ENCODE peak calls at places on chromosomes 3 and 15, in four cellular contexts. One of them, this sample, is unnamed.

GRCh38 chr3:45227131-45227819 is 1.2 kb upstream of the TMEM158 start:
- DNase-seq in sigmoid colon: no peak
- DNase-seq in NCI-H1930: no peak
- DNase-seq in activated CD8-positive, alpha-beta memory T cell treated with anti-CD3 and anti-CD28 coated beads, Interleukin-2, amount 10 ng/mL, durations not matched to agents 7 days and 5 days: no peak
- DNase-seq in this sample: no peak

GRCh38 chr3:38707730-38708129 is 58.2 kb upstream of the SCN5A start:
- DNase-seq in sigmoid colon: no peak
- DNase-seq in NCI-H1930: no peak
- DNase-seq in activated CD8-positive, alpha-beta memory T cell treated with anti-CD3 and anti-CD28 coated beads, Interleukin-2, amount 10 ng/mL, durations not matched to agents 7 days and 5 days: no peak
- DNase-seq in this sample: no peak

GRCh38 chr15:60520825-60521368 is 42.0 kb upstream of the ICE2 start:
- DNase-seq in sigmoid colon: no peak
- DNase-seq in activated CD8-positive, alpha-beta memory T cell treated with anti-CD3 and anti-CD28 coated beads, Interleukin-2, amount 10 ng/mL, durations not matched to agents 7 days and 5 days: peak
- DNase-seq in NCI-H1930: peak
- DNase-seq in this sample: peak

GRCh38 chr3:107307205-107307604 is 70.0 kb upstream of the CCDC54 start:
- DNase-seq in NCI-H1930: no peak
- DNase-seq in sigmoid colon: no peak
- DNase-seq in activated CD8-positive, alpha-beta memory T cell treated with anti-CD3 and anti-CD28 coated beads, Interleukin-2, amount 10 ng/mL, durations not matched to agents 7 days and 5 days: no peak
- DNase-seq in this sample: no peak

GRCh38 chr3:145952541-145952940 is 208.4 kb downstream of the PLOD2 start:
- DNase-seq in NCI-H1930: no peak
- DNase-seq in sigmoid colon: no peak
- DNase-seq in activated CD8-positive, alpha-beta memory T cell treated with anti-CD3 and anti-CD28 coated beads, Interleukin-2, amount 10 ng/mL, durations not matched to agents 7 days and 5 days: no peak
- DNase-seq in this sample: no peak

GRCh38 chr3:112786002-112786590 is 60.6 kb downstream of the CD200R1L start:
- DNase-seq in activated CD8-positive, alpha-beta memory T cell treated with anti-CD3 and anti-CD28 coated beads, Interleukin-2, amount 10 ng/mL, durations not matched to agents 7 days and 5 days: no peak
- DNase-seq in NCI-H1930: no peak
- DNase-seq in sigmoid colon: no peak
- DNase-seq in this sample: no peak

GRCh38 chr3:180762866-180763265 is 83.6 kb upstream of the CCDC39 start:
- DNase-seq in activated CD8-positive, alpha-beta memory T cell treated with anti-CD3 and anti-CD28 coated beads, Interleukin-2, amount 10 ng/mL, durations not matched to agents 7 days and 5 days: no peak
- DNase-seq in sigmoid colon: no peak
- DNase-seq in NCI-H1930: no peak
- DNase-seq in this sample: no peak

GRCh38 chr3:187012609-187013051 is 82.3 kb downstream of the ST6GAL1 start:
- DNase-seq in NCI-H1930: no peak
- DNase-seq in activated CD8-positive, alpha-beta memory T cell treated with anti-CD3 and anti-CD28 coated beads, Interleukin-2, amount 10 ng/mL, durations not matched to agents 7 days and 5 days: no peak
- DNase-seq in sigmoid colon: no peak
- DNase-seq in this sample: no peak

GRCh38 chr3:29285356-29286070 is 4.6 kb downstream of the RBMS3 start:
- DNase-seq in NCI-H1930: no peak
- DNase-seq in activated CD8-positive, alpha-beta memory T cell treated with anti-CD3 and anti-CD28 coated beads, Interleukin-2, amount 10 ng/mL, durations not matched to agents 7 days and 5 days: no peak
- DNase-seq in sigmoid colon: no peak
- DNase-seq in this sample: no peak

GRCh38 chr15:59256538-59256937 is 49.9 kb downstream of the LDHAL6B start:
- DNase-seq in activated CD8-positive, alpha-beta memory T cell treated with anti-CD3 and anti-CD28 coated beads, Interleukin-2, amount 10 ng/mL, durations not matched to agents 7 days and 5 days: no peak
- DNase-seq in sigmoid colon: no peak
- DNase-seq in NCI-H1930: no peak
- DNase-seq in this sample: no peak

This sample was measured in upper lobe of right lung.